ENCODE peak calls at places on chromosome 12, in five cellular contexts. Q, E, C, W and X are unnamed samples.

GRCh38 chr12:124510301-124510970 is 57.0 kb downstream of the NCOR2 start:
- DNase-seq in Q (no peak), E (no peak), C (no peak), W (no peak), X (peak; percentile 40)

GRCh38 chr12:7076493-7076892 is 15.8 kb downstream of the C1R start:
- DNase-seq in Q (no peak), E (no peak), C (no peak), W (no peak), X (no peak)

GRCh38 chr12:97960741-97961608 is 498.4 kb downstream of the RMST start:
- DNase-seq in Q (no peak), E (peak; percentile 24), C (no peak), W (no peak), X (peak; percentile 56)

GRCh38 chr12:115320967-115321366 is 637.0 kb upstream of the TBX3 start:
- DNase-seq in Q (no peak), E (no peak), C (peak; percentile 46), W (no peak), X (no peak)

GRCh38 chr12:107990325-107990724 is 138.8 kb upstream of the WSCD2 start:
- DNase-seq in Q (no peak), E (peak; percentile 68), C (no peak), W (peak; percentile 20), X (peak; percentile 15)

GRCh38 chr12:54631988-54632728 is 2.5 kb downstream of the LACRT start:
- DNase-seq in Q (no peak), E (no peak), C (no peak), W (peak; percentile 29), X (peak; percentile 56)

GRCh38 chr12:2004113-2004929 is at the start of gene DCP1B:
- DNase-seq in Q (peak; percentile 97), E (peak; percentile 98), C (peak; percentile 97), W (peak; percentile 97), X (peak; percentile 98)

GRCh38 chr12:121036810-121037326 is 2.2 kb downstream of the OASL start:
- DNase-seq in Q (no peak), E (no peak), C (no peak), W (no peak), X (peak; percentile 39)

GRCh38 chr12:127300753-127301152 is 966.2 kb upstream of the TMEM132C start:
- DNase-seq in Q (no peak), E (no peak), C (no peak), W (no peak), X (no peak)

GRCh38 chr12:24544368-24544767 is 404.5 kb downstream of the BCAT1 start:
- DNase-seq in Q (no peak), E (no peak), C (no peak), W (no peak), X (no peak)

GRCh38 chr12:50057000-50057841 is at the start of gene ASIC1:
- DNase-seq in Q (peak; percentile 60), E (peak; percentile 87), C (peak; percentile 61), W (peak; percentile 66), X (peak; percentile 67)

GRCh38 chr12:19130224-19131019 is 889 bp downstream of the PLEKHA5 start:
- DNase-seq in Q (peak; percentile 42), E (peak; percentile 63), C (peak; percentile 29), W (peak; percentile 59), X (peak; percentile 47)

GRCh38 chr12:124919646-124920352 is 5.3 kb upstream of the UBC start:
- DNase-seq in Q (no peak), E (peak; percentile 37), C (no peak), W (no peak), X (no peak)

GRCh38 chr12:127169321-127170270 is 1097.4 kb upstream of the TMEM132C start:
- DNase-seq in Q (no peak), E (no peak), C (no peak), W (no peak), X (no peak)

GRCh38 chr12:115402443-115403170 is 718.6 kb upstream of the TBX3 start:
- DNase-seq in Q (no peak), E (no peak), C (no peak), W (no peak), X (no peak)

GRCh38 chr12:22746720-22747119 is 121.7 kb downstream of the ETNK1 start:
- DNase-seq in Q (no peak), E (no peak), C (no peak), W (no peak), X (no peak)

GRCh38 chr12:45907955-45908354 is 82.4 kb downstream of the SCAF11 start:
- DNase-seq in Q (no peak), E (no peak), C (no peak), W (no peak), X (no peak)

GRCh38 chr12:98803468-98804209 is 158.5 kb downstream of the APAF1 start:
- DNase-seq in Q (no peak), E (no peak), C (no peak), W (no peak), X (peak; percentile 22)

GRCh38 chr12:75672212-75672611 is 160.8 kb upstream of the KRR1 start:
- DNase-seq in Q (no peak), E (no peak), C (no peak), W (no peak), X (no peak)

GRCh38 chr12:79747274-79747673 is 56.5 kb upstream of the PAWR start:
- DNase-seq in Q (no peak), E (no peak), C (no peak), W (no peak), X (no peak)

DNA sequence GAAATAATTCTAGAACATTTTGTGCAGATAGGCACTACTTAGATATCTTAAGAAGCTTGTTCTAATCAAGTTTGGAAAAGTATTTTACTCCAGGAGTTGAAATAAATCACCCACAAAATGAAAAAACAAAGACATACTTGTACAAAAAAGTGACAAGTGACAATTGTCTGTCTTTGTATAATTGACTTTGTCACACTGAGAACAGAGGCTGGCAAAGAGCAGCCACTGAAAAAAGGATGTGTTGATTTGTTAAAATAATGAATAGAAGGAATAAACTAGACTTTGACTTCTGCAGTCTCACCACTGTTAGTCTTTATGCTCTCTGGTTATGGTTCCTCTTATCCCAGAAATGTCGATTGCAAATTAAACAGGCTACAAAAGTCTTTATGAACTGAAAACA is 77.6 kb downstream of the PTPRR start:
- DNase-seq in Q (no peak), E (no peak), C (no peak), W (no peak), X (no peak)
- H3K27ac ChIP-seq in Q (no peak overlapping the region), E (no peak overlapping the region), C (no peak overlapping the region), W (no peak overlapping the region), X (no peak overlapping the region)

DNA sequence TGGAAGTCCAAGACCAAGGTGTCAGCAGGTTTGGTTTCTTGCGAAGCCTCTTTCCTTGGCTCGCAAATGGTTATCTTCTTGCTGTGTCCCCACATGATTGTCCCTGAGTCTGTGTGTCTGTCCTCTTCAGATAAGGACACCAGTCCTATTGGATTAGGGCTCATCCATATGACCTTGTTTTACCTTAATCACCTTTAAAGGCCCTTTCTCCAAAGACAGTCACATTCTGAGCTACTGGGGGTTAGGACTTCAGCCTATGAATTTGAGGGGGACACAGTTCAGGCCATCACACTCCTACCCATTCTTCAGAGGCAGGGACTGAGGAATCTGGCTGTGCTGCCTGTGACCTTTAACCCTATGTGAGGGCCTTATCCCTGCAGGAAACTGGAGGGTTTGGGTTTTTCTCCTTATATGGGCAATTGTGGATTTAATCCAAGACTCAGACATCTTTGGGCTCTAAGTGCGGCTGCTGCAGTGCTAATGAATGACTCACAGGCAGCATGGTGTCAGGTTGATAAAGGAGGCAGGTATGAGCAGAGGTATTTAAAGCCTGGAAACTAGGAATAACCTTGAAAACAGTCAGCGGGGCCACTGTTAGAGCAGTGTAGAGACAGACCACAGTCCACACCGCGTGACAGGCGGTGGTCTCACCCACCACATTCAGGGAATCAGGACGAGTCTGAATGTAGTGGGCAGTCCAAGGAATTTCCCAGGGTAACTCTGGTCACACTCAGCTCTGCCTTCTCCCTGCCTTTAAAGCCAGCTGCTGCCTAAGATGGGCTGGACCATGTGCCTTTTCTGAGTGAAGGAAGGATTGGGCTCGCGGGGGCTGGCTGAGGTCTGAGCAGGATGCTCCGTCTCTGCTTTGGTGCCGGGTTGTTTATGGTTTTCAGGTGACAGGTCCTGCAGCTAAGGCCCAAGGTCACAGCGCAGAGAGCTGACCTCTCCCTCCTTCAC is 10.3 kb downstream of the TPCN1 start:
- DNase-seq in Q (peak; percentile 24), E (no peak), C (peak; percentile 1), W (no peak), X (peak; percentile 42)
- H3K27ac ChIP-seq in Q (no peak overlapping the region), E (no peak overlapping the region), C (peak overlapping the region; percentile 97), W (no peak overlapping the region), X (peak overlapping the region; percentile 59)

GRCh38 chr12:62304560-62304959 is 44.4 kb downstream of the USP15 start:
- DNase-seq in Q (no peak), E (no peak), C (no peak), W (no peak), X (no peak)

GRCh38 chr12:62308201-62308600 is 48.0 kb downstream of the USP15 start:
- DNase-seq in Q (no peak), E (no peak), C (no peak), W (no peak), X (no peak)

GRCh38 chr12:62301799-62302133 is 41.6 kb downstream of the USP15 start:
- DNase-seq in Q (no peak), E (no peak), C (no peak), W (no peak), X (no peak)

GRCh38 chr12:62305778-62306177 is 45.6 kb downstream of the USP15 start:
- DNase-seq in Q (no peak), E (no peak), C (no peak), W (no peak), X (no peak)

DNA sequence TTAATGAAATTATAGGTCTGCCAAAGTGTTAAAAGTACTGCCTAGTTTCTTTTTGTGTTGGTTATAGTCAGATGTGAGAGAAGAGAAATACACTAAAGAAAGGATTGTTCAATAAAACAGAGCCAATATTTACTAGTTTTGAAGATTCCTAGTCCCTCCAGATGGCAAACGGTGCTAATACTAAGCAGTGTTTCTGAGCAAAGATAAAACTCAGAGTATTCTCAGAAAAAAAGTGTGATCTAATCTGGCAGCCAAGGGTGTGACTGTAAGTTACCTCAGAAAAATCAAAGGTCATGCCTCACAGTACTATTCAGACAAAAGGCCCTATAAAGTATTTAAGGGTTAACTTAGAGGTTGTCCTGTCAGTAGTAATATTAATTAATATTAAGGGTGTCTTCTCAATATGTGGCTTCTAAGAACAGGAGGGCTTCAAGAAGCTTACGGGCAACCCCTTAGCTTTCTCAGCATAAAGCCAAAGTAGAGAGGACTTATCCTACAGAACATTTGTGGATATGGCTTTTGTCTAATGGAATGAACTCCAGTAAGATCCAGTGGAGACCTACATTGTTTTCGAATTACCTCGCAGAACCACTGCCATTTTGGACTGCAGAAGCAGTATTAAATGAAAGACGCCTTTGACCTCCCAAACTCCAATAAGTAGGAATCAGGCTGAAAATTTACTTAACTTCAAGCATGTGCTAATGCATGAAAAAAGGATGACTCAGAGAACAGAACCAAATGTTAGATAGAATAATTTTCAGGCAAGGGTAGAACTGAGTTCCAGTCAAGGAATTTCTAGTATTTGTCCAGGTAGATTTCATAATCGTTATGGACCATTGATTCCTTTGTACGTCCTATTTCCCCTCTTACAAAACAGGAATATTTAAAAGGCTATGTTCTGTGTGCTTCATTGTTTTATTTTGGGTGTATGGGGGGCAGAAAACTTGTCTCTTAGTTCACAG is 46.6 kb downstream of the USP15 start:
- DNase-seq in Q (no peak), E (no peak), C (no peak), W (no peak), X (no peak)
- H3K27ac ChIP-seq in Q (no peak overlapping the region), E (no peak overlapping the region), C (no peak overlapping the region), W (no peak overlapping the region), X (no peak overlapping the region)

GRCh38 chr12:12488823-12489528 is 73.7 kb downstream of the DUSP16 start:
- DNase-seq in Q (no peak), E (no peak), C (no peak), W (no peak), X (no peak)
- H3K27ac ChIP-seq in Q (no peak overlapping the region), E (no peak overlapping the region), C (no peak overlapping the region), W (no peak overlapping the region), X (no peak overlapping the region)